ENCODE peak calls at places on chromosomes 6 and 20, in ten cellular contexts. One of them, this sample, is unnamed.

GRCh38 chr20:13105864-13106457 is 97.2 kb downstream of the SPTLC3 start:
- DNase-seq in sigmoid colon: no peak
- DNase-seq in breast epithelium: no peak
- DNase-seq in GM23338: peak
- DNase-seq in prostate gland: no peak
- DNase-seq in transverse colon: no peak
- DNase-seq in upper lobe of left lung: no peak
- DNase-seq in Panc1: no peak
- DNase-seq in HepG2: peak
- DNase-seq in HCT116: peak
- DNase-seq in this sample: no peak

GRCh38 chr6:147508073-147508870 is at the start of gene SAMD5:
- DNase-seq in sigmoid colon: peak
- DNase-seq in breast epithelium: no peak
- DNase-seq in GM23338: peak
- DNase-seq in prostate gland: peak
- DNase-seq in transverse colon: peak
- DNase-seq in upper lobe of left lung: peak
- DNase-seq in Panc1: no peak
- DNase-seq in HepG2: peak
- DNase-seq in HCT116: peak
- DNase-seq in this sample: peak

GRCh38 chr20:38874460-38875169 is 51.6 kb upstream of the FAM83D start:
- DNase-seq in sigmoid colon: no peak
- DNase-seq in breast epithelium: no peak
- DNase-seq in GM23338: no peak
- DNase-seq in prostate gland: no peak
- DNase-seq in transverse colon: peak
- DNase-seq in upper lobe of left lung: no peak
- DNase-seq in Panc1: no peak
- DNase-seq in HepG2: no peak
- DNase-seq in HCT116: no peak
- DNase-seq in this sample: no peak

GRCh38 chr6:27668442-27669275 is 195.8 kb upstream of the ZNF184 start:
- DNase-seq in sigmoid colon: no peak
- DNase-seq in breast epithelium: no peak
- DNase-seq in GM23338: peak
- DNase-seq in prostate gland: no peak
- DNase-seq in transverse colon: peak
- DNase-seq in upper lobe of left lung: no peak
- DNase-seq in Panc1: peak
- DNase-seq in HepG2: peak
- DNase-seq in HCT116: peak
- DNase-seq in this sample: no peak

GRCh38 chr6:14903176-14904088 is 342.4 kb upstream of the JARID2 start:
- DNase-seq in sigmoid colon: no peak
- DNase-seq in breast epithelium: no peak
- DNase-seq in GM23338: no peak
- DNase-seq in prostate gland: no peak
- DNase-seq in transverse colon: peak
- DNase-seq in upper lobe of left lung: no peak
- DNase-seq in Panc1: no peak
- DNase-seq in HepG2: no peak
- DNase-seq in HCT116: no peak
- DNase-seq in this sample: no peak

GRCh38 chr6:97572943-97573342 is 289.9 kb upstream of the MMS22L start:
- DNase-seq in sigmoid colon: no peak
- DNase-seq in breast epithelium: no peak
- DNase-seq in GM23338: no peak
- DNase-seq in prostate gland: no peak
- DNase-seq in transverse colon: no peak
- DNase-seq in upper lobe of left lung: no peak
- DNase-seq in Panc1: no peak
- DNase-seq in HepG2: no peak
- DNase-seq in HCT116: no peak
- DNase-seq in this sample: no peak

GRCh38 chr6:109308018-109308492 is 74.2 kb downstream of the CD164 start:
- DNase-seq in sigmoid colon: no peak
- DNase-seq in breast epithelium: no peak
- DNase-seq in GM23338: no peak
- DNase-seq in prostate gland: no peak
- DNase-seq in transverse colon: peak
- DNase-seq in upper lobe of left lung: no peak
- DNase-seq in Panc1: peak
- DNase-seq in HepG2: peak
- DNase-seq in HCT116: no peak
- DNase-seq in this sample: peak

GRCh38 chr6:41677430-41678045 is 39.3 kb downstream of the MDFI start:
- DNase-seq in sigmoid colon: no peak
- DNase-seq in breast epithelium: no peak
- DNase-seq in GM23338: peak
- DNase-seq in prostate gland: no peak
- DNase-seq in transverse colon: no peak
- DNase-seq in upper lobe of left lung: no peak
- DNase-seq in Panc1: no peak
- DNase-seq in HepG2: no peak
- DNase-seq in HCT116: no peak
- DNase-seq in this sample: no peak

GRCh38 chr20:46354920-46355654 is 46.8 kb upstream of the CDH22 start:
- DNase-seq in sigmoid colon: no peak
- DNase-seq in breast epithelium: no peak
- DNase-seq in GM23338: no peak
- DNase-seq in prostate gland: no peak
- DNase-seq in transverse colon: no peak
- DNase-seq in upper lobe of left lung: peak
- DNase-seq in Panc1: no peak
- DNase-seq in HepG2: no peak
- DNase-seq in HCT116: no peak
- DNase-seq in this sample: no peak

GRCh38 chr6:45836438-45836824 is 179.2 kb downstream of the CLIC5 start:
- DNase-seq in sigmoid colon: no peak
- DNase-seq in breast epithelium: no peak
- DNase-seq in GM23338: no peak
- DNase-seq in prostate gland: no peak
- DNase-seq in transverse colon: no peak
- DNase-seq in upper lobe of left lung: no peak
- DNase-seq in Panc1: no peak
- DNase-seq in HepG2: no peak
- DNase-seq in HCT116: no peak
- DNase-seq in this sample: no peak

GRCh38 chr20:41483553-41483930 is 116.9 kb upstream of the EMILIN3 start:
- DNase-seq in sigmoid colon: no peak
- DNase-seq in breast epithelium: no peak
- DNase-seq in GM23338: no peak
- DNase-seq in prostate gland: no peak
- DNase-seq in transverse colon: no peak
- DNase-seq in upper lobe of left lung: no peak
- DNase-seq in Panc1: no peak
- DNase-seq in HepG2: no peak
- DNase-seq in HCT116: no peak
- DNase-seq in this sample: no peak

GRCh38 chr6:149888113-149888512 is 9.8 kb downstream of the RAET1E start:
- DNase-seq in sigmoid colon: no peak
- DNase-seq in breast epithelium: no peak
- DNase-seq in GM23338: no peak
- DNase-seq in prostate gland: no peak
- DNase-seq in transverse colon: peak
- DNase-seq in upper lobe of left lung: no peak
- DNase-seq in Panc1: no peak
- DNase-seq in HepG2: no peak
- DNase-seq in HCT116: no peak
- DNase-seq in this sample: no peak

GRCh38 chr6:149891259-149891658 is 6.7 kb downstream of the RAET1E start:
- DNase-seq in sigmoid colon: no peak
- DNase-seq in breast epithelium: no peak
- DNase-seq in GM23338: no peak
- DNase-seq in prostate gland: no peak
- DNase-seq in transverse colon: no peak
- DNase-seq in upper lobe of left lung: no peak
- DNase-seq in Panc1: no peak
- DNase-seq in HepG2: no peak
- DNase-seq in HCT116: no peak
- DNase-seq in this sample: no peak

GRCh38 chr6:149888659-149889058 is 9.3 kb downstream of the RAET1E start:
- DNase-seq in sigmoid colon: no peak
- DNase-seq in breast epithelium: no peak
- DNase-seq in GM23338: no peak
- DNase-seq in prostate gland: no peak
- DNase-seq in transverse colon: no peak
- DNase-seq in upper lobe of left lung: no peak
- DNase-seq in Panc1: no peak
- DNase-seq in HepG2: no peak
- DNase-seq in HCT116: no peak
- DNase-seq in this sample: no peak

GRCh38 chr6:149890629-149891045 is 7.3 kb downstream of the RAET1E start:
- DNase-seq in sigmoid colon: no peak
- DNase-seq in breast epithelium: no peak
- DNase-seq in GM23338: no peak
- DNase-seq in prostate gland: no peak
- DNase-seq in transverse colon: no peak
- DNase-seq in upper lobe of left lung: no peak
- DNase-seq in Panc1: no peak
- DNase-seq in HepG2: no peak
- DNase-seq in HCT116: no peak
- DNase-seq in this sample: no peak

GRCh38 chr6:149889321-149889720 is 8.6 kb downstream of the RAET1E start:
- DNase-seq in sigmoid colon: no peak
- DNase-seq in breast epithelium: no peak
- DNase-seq in GM23338: no peak
- DNase-seq in prostate gland: no peak
- DNase-seq in transverse colon: no peak
- DNase-seq in upper lobe of left lung: no peak
- DNase-seq in Panc1: no peak
- DNase-seq in HepG2: no peak
- DNase-seq in HCT116: no peak
- DNase-seq in this sample: no peak
- H3K4me3 ChIP-seq in sigmoid colon: no peak
- H3K4me3 ChIP-seq in breast epithelium: no peak
- H3K4me3 ChIP-seq in GM23338: no peak
- H3K4me3 ChIP-seq in prostate gland: no peak
- H3K4me3 ChIP-seq in transverse colon: no peak
- H3K4me3 ChIP-seq in upper lobe of left lung: no peak
- H3K4me3 ChIP-seq in Panc1: no peak
- H3K4me3 ChIP-seq in HepG2: no peak
- H3K4me3 ChIP-seq in HCT116: no peak
- H3K4me3 ChIP-seq in this sample: no peak

GRCh38 chr6:141486942-141487341 is 645.8 kb upstream of the GJE1 start:
- DNase-seq in sigmoid colon: no peak
- DNase-seq in breast epithelium: no peak
- DNase-seq in GM23338: no peak
- DNase-seq in prostate gland: no peak
- DNase-seq in transverse colon: no peak
- DNase-seq in upper lobe of left lung: no peak
- DNase-seq in Panc1: no peak
- DNase-seq in HepG2: no peak
- DNase-seq in HCT116: no peak
- DNase-seq in this sample: no peak

GRCh38 chr6:141488466-141488865 is 644.3 kb upstream of the GJE1 start:
- DNase-seq in sigmoid colon: no peak
- DNase-seq in breast epithelium: no peak
- DNase-seq in GM23338: no peak
- DNase-seq in prostate gland: no peak
- DNase-seq in transverse colon: no peak
- DNase-seq in upper lobe of left lung: no peak
- DNase-seq in Panc1: no peak
- DNase-seq in HepG2: no peak
- DNase-seq in HCT116: no peak
- DNase-seq in this sample: no peak

GRCh38 chr6:141482773-141483172 is 650.0 kb upstream of the GJE1 start:
- DNase-seq in sigmoid colon: no peak
- DNase-seq in breast epithelium: no peak
- DNase-seq in GM23338: no peak
- DNase-seq in prostate gland: no peak
- DNase-seq in transverse colon: no peak
- DNase-seq in upper lobe of left lung: no peak
- DNase-seq in Panc1: no peak
- DNase-seq in HepG2: no peak
- DNase-seq in HCT116: no peak
- DNase-seq in this sample: no peak

GRCh38 chr6:141484726-141485125 is 648.0 kb upstream of the GJE1 start:
- DNase-seq in sigmoid colon: no peak
- DNase-seq in breast epithelium: no peak
- DNase-seq in GM23338: no peak
- DNase-seq in prostate gland: no peak
- DNase-seq in transverse colon: peak
- DNase-seq in upper lobe of left lung: no peak
- DNase-seq in Panc1: no peak
- DNase-seq in HepG2: peak
- DNase-seq in HCT116: no peak
- DNase-seq in this sample: no peak

GRCh38 chr6:141483561-141484061 is 649.1 kb upstream of the GJE1 start:
- DNase-seq in sigmoid colon: no peak
- DNase-seq in breast epithelium: no peak
- DNase-seq in GM23338: no peak
- DNase-seq in prostate gland: no peak
- DNase-seq in transverse colon: peak
- DNase-seq in upper lobe of left lung: no peak
- DNase-seq in Panc1: peak
- DNase-seq in HepG2: no peak
- DNase-seq in HCT116: no peak
- DNase-seq in this sample: no peak
- TF ChIP-seq POLR2AphosphoS5 in sigmoid colon: peak
- TF ChIP-seq POLR2AphosphoS5 in breast epithelium: no peak
- TF ChIP-seq POLR2AphosphoS5 in GM23338: no peak
- TF ChIP-seq POLR2AphosphoS5 in prostate gland: peak
- TF ChIP-seq POLR2AphosphoS5 in transverse colon: no peak
- TF ChIP-seq POLR2AphosphoS5 in upper lobe of left lung: no peak
- TF ChIP-seq POLR2AphosphoS5 in Panc1: no peak
- TF ChIP-seq POLR2AphosphoS5 in HepG2: no peak
- TF ChIP-seq POLR2AphosphoS5 in HCT116: no peak
- TF ChIP-seq POLR2AphosphoS5 in this sample: no peak

GRCh38 chr20:4082406-4083102 is 67.2 kb upstream of the RNF24 start:
- DNase-seq in sigmoid colon: peak
- DNase-seq in breast epithelium: no peak
- DNase-seq in GM23338: peak
- DNase-seq in prostate gland: no peak
- DNase-seq in transverse colon: peak
- DNase-seq in upper lobe of left lung: no peak
- DNase-seq in Panc1: no peak
- DNase-seq in HepG2: peak
- DNase-seq in HCT116: no peak
- DNase-seq in this sample: no peak
- H3K4me3 ChIP-seq in sigmoid colon: no peak
- H3K4me3 ChIP-seq in breast epithelium: no peak
- H3K4me3 ChIP-seq in GM23338: peak
- H3K4me3 ChIP-seq in prostate gland: no peak
- H3K4me3 ChIP-seq in transverse colon: no peak
- H3K4me3 ChIP-seq in upper lobe of left lung: no peak
- H3K4me3 ChIP-seq in Panc1: no peak
- H3K4me3 ChIP-seq in HepG2: peak
- H3K4me3 ChIP-seq in HCT116: no peak
- H3K4me3 ChIP-seq in this sample: no peak

DNA sequence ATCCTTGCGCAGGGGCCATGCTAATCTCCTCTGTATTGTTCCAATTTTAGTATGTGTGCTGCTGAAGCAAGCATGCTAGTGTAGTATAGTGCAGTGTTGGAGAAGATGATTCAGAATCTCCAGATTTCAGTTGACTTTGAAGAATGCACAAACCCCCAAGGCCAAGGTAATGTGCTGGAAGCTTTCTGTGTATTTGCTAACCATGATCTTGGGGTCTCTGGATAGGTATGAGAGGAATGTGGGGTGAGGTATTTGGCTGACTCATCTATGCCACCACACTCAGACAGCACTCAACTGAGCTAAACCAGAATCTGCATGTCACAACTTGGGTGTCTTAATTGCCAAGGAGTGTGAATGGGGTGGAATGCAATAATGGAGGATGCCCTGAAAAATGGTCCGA is 42.7 kb upstream of the DEK start:
- DNase-seq in sigmoid colon: no peak
- DNase-seq in breast epithelium: no peak
- DNase-seq in GM23338: peak
- DNase-seq in prostate gland: no peak
- DNase-seq in transverse colon: no peak
- DNase-seq in upper lobe of left lung: no peak
- DNase-seq in Panc1: no peak
- DNase-seq in HepG2: no peak
- DNase-seq in HCT116: no peak
- DNase-seq in this sample: no peak
- TF ChIP-seq POLR2AphosphoS5 in sigmoid colon: no peak
- TF ChIP-seq POLR2AphosphoS5 in breast epithelium: no peak
- TF ChIP-seq POLR2AphosphoS5 in GM23338: no peak
- TF ChIP-seq POLR2AphosphoS5 in prostate gland: no peak
- TF ChIP-seq POLR2AphosphoS5 in transverse colon: no peak
- TF ChIP-seq POLR2AphosphoS5 in upper lobe of left lung: no peak
- TF ChIP-seq POLR2AphosphoS5 in Panc1: no peak
- TF ChIP-seq POLR2AphosphoS5 in HepG2: no peak
- TF ChIP-seq POLR2AphosphoS5 in HCT116: no peak
- TF ChIP-seq POLR2AphosphoS5 in this sample: no peak